ENCODE peak calls at places on chromosomes 13 and 19, in nine cellular contexts. V is CD4-positive, alpha-beta T cell; G is glutamatergic neuron; I is lower lobe of right lung; H is tibial nerve; R is pancreas; N is body of pancreas; Z is CD8-positive, alpha-beta T cell; M is H9. T is an unnamed sample.

GRCh38 chr19:5028229-5028886 is 59.4 kb downstream of the KDM4B start:
- DNase-seq in V (no peak), G (no peak), I (no peak), H (no peak), R (no peak), N (no peak), Z (no peak), M (no peak), T (no peak)

GRCh38 chr13:53822136-53822535 is 793.5 kb downstream of the OLFM4 start:
- DNase-seq in V (no peak), G (no peak), I (no peak), H (no peak), R (no peak), N (no peak), Z (no peak), M (no peak), T (no peak)

GRCh38 chr19:49512970-49513745 is 697 bp downstream of the FCGRT start:
- DNase-seq in V (no peak), G (peak), I (peak), H (peak), R (no peak), N (peak), Z (no peak), M (peak), T (peak)

GRCh38 chr13:19596960-19597361 is 35.6 kb upstream of the TPTE2 start:
- DNase-seq in V (no peak), G (no peak), I (no peak), H (no peak), R (no peak), N (no peak), Z (no peak), M (no peak), T (no peak)

GRCh38 chr13:93776936-93777335 is 550.3 kb downstream of the GPC6 start:
- DNase-seq in V (no peak), G (no peak), I (no peak), H (no peak), R (no peak), N (no peak), Z (no peak), M (no peak), T (no peak)

GRCh38 chr13:35481777-35482176 is 5.3 kb upstream of the MAB21L1 start:
- DNase-seq in V (no peak), G (no peak), I (no peak), H (no peak), R (no peak), N (no peak), Z (no peak), M (no peak), T (no peak)

GRCh38 chr19:2270157-2270571 is 11.8 kb downstream of the PEAK3 start:
- DNase-seq in V (peak), G (no peak), I (peak), H (no peak), R (peak), N (peak), Z (no peak), M (no peak), T (no peak)

GRCh38 chr19:29079331-29079730 is 133.6 kb downstream of the UQCRFS1 start:
- DNase-seq in V (no peak), G (no peak), I (no peak), H (no peak), R (no peak), N (no peak), Z (no peak), M (no peak), T (no peak)

GRCh38 chr19:47696635-47697034 is 16.6 kb upstream of the EHD2 start:
- DNase-seq in V (no peak), G (no peak), I (no peak), H (no peak), R (no peak), N (no peak), Z (no peak), M (no peak), T (no peak)

GRCh38 chr13:81686877-81687276 is 1346.0 kb upstream of the SPRY2 start:
- DNase-seq in V (no peak), G (no peak), I (no peak), H (no peak), R (no peak), N (no peak), Z (no peak), M (no peak), T (no peak)

GRCh38 chr13:94464771-94465170 is 14.7 kb downstream of the DCT start:
- DNase-seq in V (no peak), G (no peak), I (no peak), H (no peak), R (no peak), N (no peak), Z (no peak), M (no peak), T (no peak)

GRCh38 chr19:29943615-29944014 is 1.6 kb downstream of the URI1 start:
- DNase-seq in V (no peak), G (no peak), I (no peak), H (no peak), R (no peak), N (no peak), Z (no peak), M (no peak), T (no peak)

GRCh38 chr13:101941095-101941777 is 460.6 kb downstream of the FGF14 start:
- DNase-seq in V (no peak), G (peak), I (no peak), H (no peak), R (no peak), N (no peak), Z (no peak), M (no peak), T (no peak)

GRCh38 chr13:36919206-36919832 is 719 bp downstream of the SMAD9 start:
- DNase-seq in V (no peak), G (peak), I (peak), H (no peak), R (peak), N (peak), Z (no peak), M (peak), T (no peak)

GRCh38 chr13:50766043-50766442 is 77.4 kb downstream of the DLEU7 start:
- DNase-seq in V (no peak), G (no peak), I (no peak), H (no peak), R (no peak), N (no peak), Z (no peak), M (no peak), T (no peak)

GRCh38 chr13:99777873-99778272 is 193.7 kb downstream of the ZIC5 start:
- DNase-seq in V (no peak), G (no peak), I (no peak), H (no peak), R (no peak), N (no peak), Z (no peak), M (no peak), T (no peak)

GRCh38 chr19:32828643-32829344 is 40.8 kb downstream of the SLC7A9 start:
- DNase-seq in V (no peak), G (no peak), I (no peak), H (no peak), R (no peak), N (no peak), Z (no peak), M (no peak), T (no peak)

GRCh38 chr19:9834726-9835506 is at the start of gene PIN1:
- DNase-seq in V (peak), G (peak), I (peak), H (peak), R (peak), N (peak), Z (peak), M (peak), T (peak)

GRCh38 chr19:27851543-27852060 is 1361.3 kb downstream of the UQCRFS1 start:
- DNase-seq in V (no peak), G (no peak), I (no peak), H (no peak), R (no peak), N (no peak), Z (no peak), M (no peak), T (no peak)

GRCh38 chr13:106569233-106570095 is 1.5 kb upstream of the ARGLU1 start:
- DNase-seq in V (no peak), G (no peak), I (no peak), H (no peak), R (no peak), N (no peak), Z (no peak), M (no peak), T (no peak)

GRCh38 chr19:5707576-5708575 is 12.1 kb downstream of the LONP1 start:
- DNase-seq in V (no peak), G (no peak), I (no peak), H (no peak), R (peak), N (no peak), Z (no peak), M (no peak), T (peak)

GRCh38 chr13:112705286-112705685 is 15.4 kb downstream of the ATP11A start:
- DNase-seq in V (no peak), G (no peak), I (no peak), H (no peak), R (no peak), N (peak), Z (no peak), M (peak), T (no peak)

GRCh38 chr13:97953376-97953970 is at the start of gene IPO5:
- DNase-seq in V (no peak), G (no peak), I (no peak), H (no peak), R (no peak), N (no peak), Z (no peak), M (no peak), T (no peak)

GRCh38 chr19:45852941-45853340 is 10.0 kb downstream of the SYMPK start:
- DNase-seq in V (no peak), G (no peak), I (peak), H (no peak), R (peak), N (no peak), Z (no peak), M (no peak), T (no peak)

GRCh38 chr19:51729781-51730180 is 6.0 kb upstream of the HAS1 start:
- DNase-seq in V (no peak), G (no peak), I (no peak), H (no peak), R (no peak), N (no peak), Z (no peak), M (no peak), T (no peak)

GRCh38 chr19:10295305-10295846 is 5.6 kb downstream of the ICAM5 start:
- DNase-seq in V (peak), G (peak), I (peak), H (no peak), R (peak), N (peak), Z (peak), M (peak), T (no peak)

GRCh38 chr19:46788101-46788967 is at the start of gene SLC1A5:
- DNase-seq in V (peak), G (peak), I (peak), H (peak), R (peak), N (peak), Z (peak), M (peak), T (peak)

GRCh38 chr13:24459234-24459633 is 53.3 kb downstream of the PARP4 start:
- DNase-seq in V (no peak), G (no peak), I (no peak), H (no peak), R (no peak), N (no peak), Z (no peak), M (no peak), T (no peak)

GRCh38 chr13:78317030-78317429 is 286.3 kb downstream of the POU4F1 start:
- DNase-seq in V (no peak), G (no peak), I (no peak), H (no peak), R (no peak), N (no peak), Z (no peak), M (no peak), T (no peak)

GRCh38 chr13:40292108-40292507 is 374.3 kb downstream of the FOXO1 start:
- DNase-seq in V (no peak), G (no peak), I (no peak), H (no peak), R (no peak), N (no peak), Z (no peak), M (no peak), T (no peak)

GRCh38 chr19:33374406-33374703 is 846 bp downstream of the CEBPG start:
- DNase-seq in V (no peak), G (no peak), I (no peak), H (no peak), R (no peak), N (peak), Z (no peak), M (no peak), T (no peak)

GRCh38 chr19:51501594-51502263 is at the start of gene SIGLEC12:
- DNase-seq in V (no peak), G (no peak), I (peak), H (no peak), R (no peak), N (no peak), Z (no peak), M (no peak), T (no peak)

GRCh38 chr19:8515317-8515716 is 1.4 kb upstream of the ZNF414 start:
- DNase-seq in V (peak), G (no peak), I (peak), H (no peak), R (no peak), N (no peak), Z (peak), M (no peak), T (no peak)

GRCh38 chr13:25375727-25376358 is 4.1 kb downstream of the ATP8A2 start:
- DNase-seq in V (peak), G (peak), I (no peak), H (no peak), R (no peak), N (peak), Z (peak), M (peak), T (no peak)

GRCh38 chr19:23991170-23991569 is 76.5 kb downstream of the ZNF726 start:
- DNase-seq in V (no peak), G (no peak), I (no peak), H (no peak), R (no peak), N (peak), Z (peak), M (no peak), T (no peak)

GRCh38 chr13:63050287-63050686 is 1634.6 kb upstream of the PCDH20 start:
- DNase-seq in V (no peak), G (no peak), I (no peak), H (no peak), R (no peak), N (no peak), Z (no peak), M (no peak), T (no peak)

GRCh38 chr13:111166882-111167281 is 51.8 kb downstream of the ARHGEF7 start:
- DNase-seq in V (no peak), G (no peak), I (no peak), H (no peak), R (no peak), N (no peak), Z (no peak), M (no peak), T (no peak)

DNA sequence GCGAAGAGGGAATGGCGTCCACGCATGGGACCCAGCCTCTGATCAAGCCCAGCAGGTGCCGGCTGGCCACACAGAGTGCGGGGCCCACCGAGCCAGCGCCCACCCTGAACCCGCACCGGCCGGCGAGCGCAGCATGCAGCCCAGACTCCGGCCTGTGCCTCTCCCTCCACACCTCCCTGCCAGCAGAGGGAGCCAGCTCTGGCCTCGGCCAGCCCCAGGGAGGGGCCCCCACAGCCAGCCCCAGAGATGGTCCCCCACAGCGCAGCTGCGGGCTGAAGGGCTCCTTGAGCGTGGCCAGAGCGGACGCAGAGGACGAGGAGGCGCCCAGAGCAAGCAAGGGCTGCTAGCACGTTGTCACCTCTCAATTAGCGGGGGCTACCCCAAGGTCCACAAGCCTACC is 904.5 kb downstream of the SLITRK6 start:
- DNase-seq in V (no peak), G (no peak), I (no peak), H (no peak), R (peak), N (no peak), Z (no peak), M (peak), T (no peak)
- TF ChIP-seq CTCF in V (no peak), G (no peak), I (no peak), H (no peak), R (no peak), N (no peak), Z (no peak), M (peak), T (no peak)

DNA sequence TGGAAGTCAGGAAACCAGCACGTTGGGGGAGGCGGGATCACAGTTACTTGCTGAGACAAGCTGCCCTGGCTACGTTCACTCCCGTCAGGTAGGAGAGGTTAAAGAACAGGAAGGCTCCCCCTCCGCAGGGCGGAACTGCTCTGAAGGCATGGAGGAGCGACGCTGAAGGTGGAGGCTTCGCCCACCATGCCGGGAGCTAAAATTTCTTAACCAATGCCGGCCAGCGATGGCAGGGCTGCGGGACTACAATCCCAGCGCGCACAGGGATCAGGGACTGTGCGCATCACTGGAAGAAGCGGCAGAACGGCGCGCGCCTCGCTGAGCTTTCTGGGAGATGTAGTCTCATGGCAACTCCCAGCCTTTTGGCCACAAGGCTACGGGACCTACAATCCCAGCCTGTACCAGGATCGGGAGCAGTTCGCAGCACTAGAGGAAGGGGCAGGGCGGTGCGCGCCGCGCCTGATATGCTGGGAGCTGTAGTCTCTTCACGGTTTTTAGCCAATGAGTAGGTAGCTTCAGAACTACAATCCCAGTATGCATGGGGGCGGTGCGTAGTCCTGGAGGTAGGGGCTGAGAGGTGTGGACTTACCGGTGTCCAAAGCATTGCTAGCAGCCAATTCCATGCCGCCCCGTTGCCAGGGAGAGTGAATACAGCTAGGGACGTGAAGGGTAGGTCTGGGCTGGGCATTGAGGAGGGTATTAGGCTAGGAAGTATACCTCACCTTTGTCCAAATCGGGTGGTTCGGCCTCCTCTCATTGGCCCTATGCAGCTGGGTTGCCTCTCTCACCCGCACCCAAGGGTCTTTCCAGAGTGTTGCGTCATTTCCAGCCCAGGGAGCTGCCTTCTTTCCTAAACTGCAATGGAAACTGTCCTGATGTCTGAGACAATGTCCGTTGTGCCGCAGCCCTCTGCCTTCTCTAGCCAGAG is 12.8 kb upstream of the ZNF682 start:
- DNase-seq in V (peak), G (peak), I (peak), H (peak), R (peak), N (peak), Z (peak), M (peak), T (peak)
- TF ChIP-seq CTCF in V (no peak), G (no peak), I (peak), H (peak), R (no peak), N (peak), Z (no peak), M (peak), T (no peak)

GRCh38 chr13:38641164-38641948 is 45.5 kb upstream of the FREM2 start:
- DNase-seq in V (no peak), G (no peak), I (no peak), H (no peak), R (no peak), N (no peak), Z (no peak), M (no peak), T (no peak)
- TF ChIP-seq CTCF in V (no peak), G (peak), I (peak), H (no peak), R (no peak), N (peak), Z (no peak), M (peak), T (peak)

DNA sequence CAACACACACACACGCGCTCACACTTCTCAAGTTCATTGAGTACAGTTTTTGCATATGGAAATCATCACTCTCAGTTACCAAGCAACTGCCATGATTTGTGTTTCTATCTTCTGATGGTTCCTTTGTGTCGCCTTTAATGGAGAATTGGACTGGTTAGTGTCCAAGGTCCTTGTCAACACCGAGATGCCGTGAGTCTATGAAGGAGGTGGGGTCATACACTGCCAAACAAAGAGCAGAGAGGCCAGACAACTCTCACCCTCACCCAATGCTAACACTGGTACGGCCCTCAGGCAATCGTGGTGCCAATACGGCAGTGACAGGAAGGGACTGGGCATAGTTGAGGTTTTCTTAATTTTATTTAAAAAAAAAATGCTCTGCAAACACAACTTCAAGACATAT is 9.6 kb upstream of the SERP2 start:
- DNase-seq in V (no peak), G (no peak), I (no peak), H (no peak), R (no peak), N (no peak), Z (no peak), M (no peak), T (no peak)
- TF ChIP-seq CTCF in V (no peak), G (no peak), I (no peak), H (no peak), R (no peak), N (no peak), Z (no peak), M (no peak), T (no peak)

T was measured in D721Med.